ENCODE peak calls at places on chromosome 13, in six cellular contexts. U is NCI-H1417, R is iris pigment epithelial cell, S is anterior cingulate cortex, X is AG08395, W is mesothelial cell of epicardium. V is an unnamed sample.
A peak's percentile ranks its signal among the peaks of the same experiment; 100 is the strongest.

GRCh38 chr13:40388617-40389016 is 277.8 kb downstream of the FOXO1 start:
- DNase-seq in X (no peak), W (no peak), U (no peak), S (no peak), R (peak; percentile 49), V (no peak)

GRCh38 chr13:29490561-29490960 is 104.9 kb downstream of the SLC7A1 start:
- DNase-seq in U (no peak), R (no peak), W (no peak), S (no peak), X (no peak), V (no peak)

GRCh38 chr13:28100149-28101121 is at the start of gene FLT3:
- DNase-seq in R (peak; percentile 54), W (no peak), S (no peak), U (peak; percentile 32), X (no peak), V (peak; percentile 82)

GRCh38 chr13:62014299-62014698 is 598.6 kb upstream of the PCDH20 start:
- DNase-seq in R (peak; percentile 1), U (no peak), X (no peak), S (no peak), W (no peak), V (no peak)

GRCh38 chr13:20118268-20119140 is 42.3 kb downstream of the GJA3 start:
- DNase-seq in R (peak; percentile 34), U (peak; percentile 18), X (peak; percentile 46), W (no peak), S (peak; percentile 78), V (peak; percentile 84)

GRCh38 chr13:46126074-46126473 is 21.2 kb upstream of the CPB2 start:
- DNase-seq in S (no peak), R (no peak), W (no peak), X (no peak), U (no peak), V (no peak)

GRCh38 chr13:96817336-96817941 is 176.8 kb downstream of the OXGR1 start:
- DNase-seq in W (no peak), S (no peak), U (peak; percentile 74), X (no peak), R (peak; percentile 33), V (no peak)

GRCh38 chr13:25215253-25215575 is 43.1 kb upstream of the AMER2 start:
- DNase-seq in W (no peak), X (no peak), S (no peak), U (no peak), R (no peak), V (no peak)

GRCh38 chr13:25292301-25292700 is 5.0 kb upstream of the MTMR6 start:
- DNase-seq in R (peak; percentile 81), S (no peak), U (no peak), W (no peak), X (no peak), V (no peak)

GRCh38 chr13:113771709-113772331 is 12.8 kb downstream of the TMEM255B start:
- DNase-seq in U (no peak), X (no peak), W (no peak), S (no peak), R (peak; percentile 65), V (no peak)